ENCODE peak calls at places on chromosome 14, in ten cellular contexts. R is mammary epithelial cell; S is HEK293T; X is GM23338; Z is RPMI8226; M is AG09309; Q is activated T-helper 1 cell treated with anti-CD3 and anti-CD28 coated beads, Interleukin-12 subunit alpha, Interleukin-12 subunit beta, Interleukin-2, Interleukin-4 antibody, amounts not matched to agents 30 ng/mL and 10 ng/mL and 1 ng/mL, durations not matched to agents 14 hours and 24 hours and 36 hours; I is effector memory CD4-positive, alpha-beta T cell; T is mucosa of gallbladder; E is NCI-H2081. D is an unnamed sample.

GRCh38 chr14:71803539-71804260 is 128.5 kb upstream of the RGS6 start:
- DNase-seq in R (peak), S (no peak), X (no peak), Z (no peak), M (no peak), Q (no peak), I (no peak), T (no peak), E (no peak), D (no peak)

GRCh38 chr14:102279282-102279681 is 25.7 kb downstream of the MOK start:
- DNase-seq in R (no peak), S (no peak), X (no peak), Z (no peak), M (no peak), Q (no peak), I (no peak), T (no peak), E (no peak), D (no peak)

GRCh38 chr14:79500489-79500888 is 710.8 kb downstream of the DIO2 start:
- DNase-seq in R (no peak), S (no peak), X (no peak), Z (no peak), M (no peak), Q (no peak), I (no peak), T (no peak), E (no peak), D (no peak)

GRCh38 chr14:101475468-101476257 is 85.6 kb upstream of the DIO3 start:
- DNase-seq in R (peak), S (no peak), X (no peak), Z (no peak), M (peak), Q (no peak), I (no peak), T (no peak), E (no peak), D (no peak)

GRCh38 chr14:55026441-55026792 is 482 bp downstream of the WDHD1 start:
- DNase-seq in R (no peak), S (no peak), X (no peak), Z (no peak), M (no peak), Q (no peak), I (no peak), T (no peak), E (no peak), D (no peak)

GRCh38 chr14:102500190-102500661 is 9.3 kb downstream of the ANKRD9 start:
- DNase-seq in R (peak), S (no peak), X (no peak), Z (peak), M (peak), Q (no peak), I (no peak), T (peak), E (no peak), D (no peak)

GRCh38 chr14:49962616-49963015 is 69.7 kb downstream of the ARF6 start:
- DNase-seq in R (peak), S (no peak), X (no peak), Z (no peak), M (no peak), Q (no peak), I (no peak), T (no peak), E (no peak), D (no peak)

GRCh38 chr14:90857866-90858265 is 41.6 kb upstream of the TTC7B start:
- DNase-seq in R (no peak), S (no peak), X (no peak), Z (no peak), M (no peak), Q (no peak), I (no peak), T (no peak), E (no peak), D (no peak)

GRCh38 chr14:75876526-75876925 is 105.3 kb downstream of the TGFB3 start:
- DNase-seq in R (peak), S (no peak), X (no peak), Z (no peak), M (no peak), Q (no peak), I (no peak), T (no peak), E (no peak), D (no peak)

GRCh38 chr14:96797188-96797942 is at the start of gene VRK1:
- DNase-seq in R (peak), S (peak), X (peak), Z (peak), M (peak), Q (peak), I (peak), T (peak), E (peak), D (peak)

GRCh38 chr14:99035712-99036593 is 236.0 kb downstream of the BCL11B start:
- DNase-seq in R (peak), S (no peak), X (peak), Z (no peak), M (peak), Q (no peak), I (no peak), T (peak), E (no peak), D (no peak)

GRCh38 chr14:70635971-70636595 is 5.6 kb upstream of the TTC9 start:
- DNase-seq in R (peak), S (no peak), X (no peak), Z (no peak), M (no peak), Q (no peak), I (no peak), T (no peak), E (no peak), D (no peak)

GRCh38 chr14:85604671-85605070 is 74.7 kb downstream of the FLRT2 start:
- DNase-seq in R (no peak), S (no peak), X (no peak), Z (no peak), M (no peak), Q (no peak), I (no peak), T (no peak), E (no peak), D (no peak)

GRCh38 chr14:70709726-70710382 is 68.1 kb downstream of the TTC9 start:
- DNase-seq in R (peak), S (no peak), X (peak), Z (no peak), M (no peak), Q (no peak), I (no peak), T (no peak), E (peak), D (no peak)

GRCh38 chr14:58574623-58575022 is 63.1 kb upstream of the DACT1 start:
- DNase-seq in R (no peak), S (no peak), X (peak), Z (no peak), M (no peak), Q (no peak), I (no peak), T (no peak), E (no peak), D (no peak)

GRCh38 chr14:77085538-77085937 is 12.5 kb upstream of the CIPC start:
- DNase-seq in R (no peak), S (no peak), X (peak), Z (no peak), M (no peak), Q (no peak), I (no peak), T (no peak), E (no peak), D (no peak)

GRCh38 chr14:36503771-36504741 is 16.0 kb downstream of the NKX2-1 start:
- DNase-seq in R (no peak), S (no peak), X (peak), Z (no peak), M (no peak), Q (no peak), I (no peak), T (no peak), E (no peak), D (no peak)

GRCh38 chr14:63759454-63759853 is 31.6 kb upstream of the SGPP1 start:
- DNase-seq in R (no peak), S (no peak), X (no peak), Z (peak), M (peak), Q (peak), I (no peak), T (no peak), E (no peak), D (no peak)

GRCh38 chr14:71371711-71372396 is 464.6 kb downstream of the PCNX1 start:
- DNase-seq in R (peak), S (no peak), X (no peak), Z (no peak), M (no peak), Q (no peak), I (no peak), T (no peak), E (no peak), D (no peak)

GRCh38 chr14:77260631-77261030 is 10.4 kb downstream of the NGB start:
- DNase-seq in R (no peak), S (no peak), X (no peak), Z (peak), M (no peak), Q (no peak), I (no peak), T (no peak), E (no peak), D (peak)

GRCh38 chr14:61244051-61244450 is 37.1 kb downstream of the TMEM30B start:
- DNase-seq in R (no peak), S (no peak), X (no peak), Z (no peak), M (no peak), Q (no peak), I (no peak), T (no peak), E (no peak), D (no peak)

GRCh38 chr14:97888331-97888730 is 1091.1 kb downstream of the VRK1 start:
- DNase-seq in R (no peak), S (no peak), X (no peak), Z (no peak), M (no peak), Q (no peak), I (no peak), T (no peak), E (no peak), D (no peak)

GRCh38 chr14:92959189-92959531 is 36.2 kb downstream of the CHGA start:
- DNase-seq in R (no peak), S (no peak), X (no peak), Z (no peak), M (no peak), Q (no peak), I (no peak), T (no peak), E (peak), D (peak)

GRCh38 chr14:105087308-105087962 is 22.2 kb upstream of the GPR132 start:
- DNase-seq in R (peak), S (no peak), X (peak), Z (peak), M (no peak), Q (no peak), I (no peak), T (no peak), E (peak), D (no peak)

GRCh38 chr14:32938719-32939253 is at the start of gene NPAS3:
- DNase-seq in R (no peak), S (peak), X (peak), Z (peak), M (no peak), Q (no peak), I (no peak), T (no peak), E (peak), D (peak)

GRCh38 chr14:59069455-59069854 is 119.0 kb upstream of the DAAM1 start:
- DNase-seq in R (no peak), S (no peak), X (no peak), Z (no peak), M (no peak), Q (no peak), I (no peak), T (no peak), E (no peak), D (no peak)